ENCODE peak calls at places on chromosomes 4 and X, in ten cellular contexts. F, P, I, M, O, W, X, C, Q and E are unnamed samples.
A peak's percentile ranks its signal among the peaks of the same experiment; 100 is the strongest.

GRCh38 chr4:150402968-150403367 is 179.0 kb upstream of the MAB21L2 start:
- DNase-seq in F (peak; percentile 57), P (no peak), I (peak; percentile 42), M (no peak), O (peak; percentile 35), W (no peak), X (no peak), C (peak; percentile 52), Q (no peak), E (no peak)

GRCh38 chrX:31178064-31178768 is 106.4 kb upstream of the FTHL17 start:
- DNase-seq in F (no peak), P (no peak), I (peak; percentile 28), M (no peak), O (no peak), W (no peak), X (no peak), C (no peak), Q (no peak), E (no peak)

GRCh38 chrX:48574270-48575266 is at the start of gene RBM3:
- DNase-seq in F (peak; percentile 93), P (peak; percentile 95), I (peak; percentile 92), M (peak; percentile 93), O (peak; percentile 61), W (peak; percentile 79), X (peak; percentile 94), C (peak; percentile 94), Q (peak; percentile 89), E (peak; percentile 87)

GRCh38 chr4:54225671-54226398 is 3.3 kb upstream of the PDGFRA start:
- DNase-seq in F (no peak), P (no peak), I (no peak), M (peak; percentile 59), O (no peak), W (peak; percentile 17), X (peak; percentile 29), C (no peak), Q (no peak), E (no peak)

GRCh38 chr4:167885872-167886271 is 206.5 kb upstream of the ANXA10 start:
- DNase-seq in F (no peak), P (no peak), I (no peak), M (peak; percentile 22), O (no peak), W (no peak), X (no peak), C (no peak), Q (peak; percentile 3), E (no peak)

GRCh38 chr4:122914292-122914904 is 8.0 kb downstream of the NUDT6 start:
- DNase-seq in F (no peak), P (no peak), I (peak; percentile 65), M (peak; percentile 79), O (no peak), W (no peak), X (no peak), C (no peak), Q (no peak), E (peak; percentile 58)

GRCh38 chrX:109952985-109953905 is 49.7 kb upstream of the TMEM164 start:
- DNase-seq in F (no peak), P (no peak), I (no peak), M (peak; percentile 9), O (no peak), W (no peak), X (no peak), C (no peak), Q (no peak), E (no peak)

GRCh38 chr4:6198768-6199343 is 1.5 kb downstream of the JAKMIP1 start:
- DNase-seq in F (no peak), P (peak; percentile 52), I (no peak), M (peak; percentile 6), O (no peak), W (peak; percentile 71), X (no peak), C (no peak), Q (no peak), E (no peak)

GRCh38 chr4:186159613-186160012 is 31.8 kb upstream of the CYP4V2 start:
- DNase-seq in F (no peak), P (no peak), I (peak; percentile 7), M (no peak), O (no peak), W (no peak), X (no peak), C (no peak), Q (no peak), E (no peak)

GRCh38 chrX:7252013-7252610 is 104.2 kb upstream of the PUDP start:
- DNase-seq in F (no peak), P (no peak), I (no peak), M (no peak), O (no peak), W (no peak), X (no peak), C (peak; percentile 58), Q (peak; percentile 5), E (no peak)

DNA sequence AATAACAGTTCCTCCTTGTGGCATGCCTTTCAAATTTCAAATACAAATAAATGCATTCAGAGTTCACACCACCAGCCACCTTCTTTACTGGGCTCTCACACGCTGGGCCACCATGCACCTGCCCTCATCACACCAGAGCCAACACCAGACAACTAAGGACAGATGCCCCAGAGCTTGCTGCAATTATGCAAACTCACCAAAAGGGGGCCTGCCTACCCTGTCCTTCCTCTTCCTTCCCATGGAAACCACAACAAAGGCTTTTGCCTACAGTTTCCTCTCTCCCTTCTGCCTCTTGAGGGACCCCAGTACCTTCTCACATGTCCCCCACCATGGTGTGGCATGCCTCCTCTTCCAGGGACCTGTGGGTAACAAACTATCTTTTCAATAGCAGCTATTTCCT is 1333.9 kb upstream of the TENM3 start:
- DNase-seq in F (no peak), P (no peak), I (peak; percentile 23), M (peak; percentile 32), O (no peak), W (peak; percentile 46), X (peak; percentile 23), C (no peak), Q (no peak), E (no peak)
- TF ChIP-seq CTCF in F (no peak), P (no peak), I (peak; percentile 56), M (peak; percentile 50), O (peak; percentile 36), W (peak; percentile 64), X (peak; percentile 64), C (no peak), Q (no peak), E (peak; percentile 30)

GRCh38 chrX:135973025-135973547 is 702 bp downstream of the MMGT1 start:
- DNase-seq in F (no peak), P (no peak), I (peak; percentile 12), M (peak; percentile 30), O (no peak), W (no peak), X (peak; percentile 25), C (no peak), Q (no peak), E (peak; percentile 5)
- TF ChIP-seq CTCF in F (peak; percentile 9), P (no peak), I (peak; percentile 28), M (no peak), O (no peak), W (no peak), X (peak; percentile 24), C (no peak), Q (no peak), E (no peak)

GRCh38 chr4:180058731-180059215 is 2184.4 kb upstream of the TENM3 start:
- DNase-seq in F (no peak), P (peak; percentile 61), I (no peak), M (peak; percentile 14), O (no peak), W (peak; percentile 69), X (peak; percentile 12), C (peak; percentile 47), Q (peak; percentile 6), E (no peak)

GRCh38 chr4:180059216-180059881 is 2183.9 kb upstream of the TENM3 start:
- DNase-seq in F (no peak), P (peak; percentile 58), I (no peak), M (no peak), O (no peak), W (peak; percentile 32), X (no peak), C (no peak), Q (peak; percentile 1), E (no peak)

GRCh38 chr4:180057198-180057821 is 2185.9 kb upstream of the TENM3 start:
- DNase-seq in F (no peak), P (no peak), I (no peak), M (no peak), O (no peak), W (peak; percentile 25), X (no peak), C (no peak), Q (no peak), E (no peak)

GRCh38 chr4:180057891-180058643 is 2185.1 kb upstream of the TENM3 start:
- DNase-seq in F (no peak), P (peak; percentile 59), I (no peak), M (no peak), O (no peak), W (peak; percentile 53), X (no peak), C (peak; percentile 43), Q (peak; percentile 4), E (no peak)

DNA sequence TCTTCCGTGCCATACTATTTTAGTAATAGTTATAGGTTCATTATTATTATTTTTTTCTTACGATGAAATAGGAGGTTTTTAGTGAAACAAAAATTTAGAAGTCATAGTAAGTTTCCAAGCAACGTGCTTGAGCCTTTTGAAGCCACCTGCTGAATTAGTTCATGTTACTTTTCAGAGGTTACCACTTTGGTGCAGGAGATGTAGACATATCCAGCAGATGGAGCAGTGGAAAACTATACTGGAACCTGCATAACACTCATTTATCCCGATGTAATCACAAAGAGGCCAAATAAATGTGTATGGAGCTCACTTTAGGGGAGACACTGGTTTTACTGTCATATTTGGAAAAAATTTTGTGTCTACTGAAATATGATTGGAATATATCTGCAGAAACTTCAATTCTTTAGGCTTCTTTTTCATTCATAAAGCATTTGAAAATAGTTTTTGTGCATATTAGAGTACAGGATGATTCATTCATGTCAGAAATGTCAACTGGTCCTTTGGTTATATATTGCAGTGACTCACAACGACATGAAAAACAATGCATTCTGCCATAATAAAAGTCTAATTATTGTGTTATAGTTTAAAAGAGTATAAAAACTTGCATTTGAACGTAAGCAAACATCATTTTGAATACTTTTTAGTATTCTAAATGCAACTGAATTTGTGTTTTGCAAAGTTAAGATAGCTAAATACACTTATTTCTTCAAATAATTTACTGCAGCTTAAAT is 2182.9 kb upstream of the TENM3 start:
- DNase-seq in F (no peak), P (no peak), I (no peak), M (no peak), O (no peak), W (no peak), X (no peak), C (no peak), Q (no peak), E (peak; percentile 1)
- TF ChIP-seq CTCF in F (no peak), P (no peak), I (no peak), M (no peak), O (peak; percentile 44), W (no peak), X (no peak), C (no peak), Q (no peak), E (no peak)

DNA sequence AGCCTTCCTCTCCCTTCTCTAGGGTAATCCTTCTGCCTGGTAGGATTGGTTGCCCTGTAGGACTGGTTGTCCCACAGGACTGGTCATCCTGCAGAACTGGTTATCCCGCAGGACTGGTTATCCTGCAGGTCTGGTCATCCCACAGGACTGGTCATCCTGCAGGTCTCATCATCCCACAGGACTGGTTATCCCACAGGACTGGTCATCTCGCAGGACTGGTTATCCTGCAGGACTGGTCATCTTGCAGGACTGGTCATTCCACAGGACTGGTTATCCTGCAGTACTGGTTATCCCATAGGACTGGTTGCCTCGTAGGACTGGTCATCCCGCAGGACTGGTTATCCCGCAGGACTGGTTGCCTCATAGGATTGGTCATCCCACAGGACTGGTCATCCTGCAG is 48.1 kb upstream of the STOX2 start:
- DNase-seq in F (no peak), P (no peak), I (no peak), M (no peak), O (no peak), W (no peak), X (no peak), C (no peak), Q (no peak), E (no peak)
- TF ChIP-seq CTCF in F (no peak), P (no peak), I (no peak), M (no peak), O (no peak), W (no peak), X (no peak), C (no peak), Q (no peak), E (no peak)